ENCODE peak calls at places on chromosomes 12 and 14, in nine cellular contexts. T, F, U, S, A, P, G, I and O are unnamed samples.

GRCh38 chr12:77734489-77734888 is 96.2 kb upstream of the NAV3 start:
- DNase-seq in F (no peak), S (no peak), P (no peak), T (peak), U (no peak), I (no peak), A (peak), G (no peak), O (peak)

GRCh38 chr14:77883479-77884238 is 83.8 kb downstream of the ADCK1 start:
- DNase-seq in A (no peak), P (no peak), U (no peak), F (no peak), T (no peak), G (no peak), I (peak), S (no peak), O (no peak)

GRCh38 chr12:57576613-57577160 is 14.3 kb upstream of the PIP4K2C start:
- DNase-seq in T (no peak), G (no peak), A (no peak), S (no peak), I (no peak), U (no peak), P (no peak), F (no peak), O (peak)

GRCh38 chr12:98736352-98737326 is 91.5 kb downstream of the APAF1 start:
- DNase-seq in S (no peak), A (peak), I (no peak), U (peak), T (no peak), G (no peak), F (no peak), P (no peak), O (no peak)

GRCh38 chr14:98167253-98167652 is 1104.7 kb downstream of the BCL11B start:
- DNase-seq in U (no peak), G (no peak), P (no peak), F (no peak), T (no peak), A (no peak), I (no peak), S (no peak), O (no peak)

GRCh38 chr14:23360496-23360895 is 4.5 kb downstream of the EFS start:
- DNase-seq in T (no peak), G (no peak), S (no peak), I (no peak), P (peak), A (no peak), F (peak), U (peak), O (no peak)

GRCh38 chr14:75271514-75271913 is 7.1 kb upstream of the FOS start:
- DNase-seq in G (no peak), F (no peak), A (no peak), S (no peak), I (no peak), P (peak), U (no peak), T (no peak), O (no peak)

GRCh38 chr14:52313903-52314481 is at the start of gene PTGER2:
- DNase-seq in G (peak), T (peak), F (peak), A (peak), S (peak), I (peak), U (peak), P (peak), O (peak)

GRCh38 chr12:40992674-40993073 is 195.4 kb upstream of the PDZRN4 start:
- DNase-seq in A (no peak), P (no peak), F (no peak), I (no peak), U (no peak), T (no peak), S (no peak), G (no peak), O (no peak)

DNA sequence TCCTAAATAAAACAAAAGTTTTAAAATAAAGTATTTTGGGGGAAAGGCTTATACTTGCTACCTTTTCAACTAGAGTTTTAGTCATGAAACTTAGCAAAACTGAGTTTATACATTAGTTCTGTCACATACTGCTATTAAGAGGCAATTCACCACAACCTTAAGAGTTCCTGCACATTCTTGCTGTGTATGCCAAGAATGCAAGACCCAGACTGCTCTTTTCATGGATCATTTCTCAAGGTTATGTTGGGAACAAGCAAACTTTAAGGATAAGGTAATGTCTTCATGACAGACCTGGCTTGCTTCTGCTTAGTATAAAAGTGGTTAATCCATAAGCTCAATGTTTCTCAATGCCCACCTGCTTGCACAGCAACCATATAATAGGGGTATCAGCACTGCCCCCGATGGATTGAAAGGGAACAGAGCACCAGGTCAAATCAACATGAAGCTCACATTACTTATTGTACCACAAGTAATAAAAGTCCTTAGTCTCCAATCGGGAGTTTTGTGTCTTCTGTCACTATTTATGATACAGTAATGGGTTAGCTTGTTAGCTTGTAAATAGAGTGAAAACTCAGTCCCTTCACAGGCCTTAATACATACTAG is 67.6 kb downstream of the KIF21A start:
- DNase-seq in G (no peak), U (peak), F (peak), S (no peak), P (no peak), A (no peak), I (peak), T (no peak), O (peak)
- TF ChIP-seq CTCF in G (no peak), U (no peak), F (peak), S (no peak), P (no peak), A (no peak), I (peak), T (no peak), O (no peak)

GRCh38 chr14:36647827-36648753 is 13.6 kb upstream of the PAX9 start:
- DNase-seq in S (no peak), U (peak), A (peak), G (no peak), F (peak), P (no peak), I (peak), T (peak), O (peak)
- TF ChIP-seq CTCF in S (no peak), U (no peak), A (peak), G (no peak), F (peak), P (no peak), I (peak), T (peak), O (peak)

GRCh38 chr12:88947486-88948043 is 367.3 kb upstream of the KITLG start:
- DNase-seq in U (no peak), P (no peak), T (no peak), G (no peak), S (no peak), F (peak), A (no peak), I (no peak), O (no peak)

GRCh38 chr12:88944403-88944802 is 364.1 kb upstream of the KITLG start:
- DNase-seq in T (peak), G (no peak), F (no peak), A (peak), I (no peak), P (no peak), U (no peak), S (peak), O (peak)

GRCh38 chr12:88945041-88945732 is 364.9 kb upstream of the KITLG start:
- DNase-seq in I (no peak), A (peak), P (no peak), T (no peak), S (no peak), F (no peak), G (no peak), U (no peak), O (no peak)

GRCh38 chr12:88951177-88951576 is 370.9 kb upstream of the KITLG start:
- DNase-seq in I (no peak), T (no peak), U (no peak), P (no peak), G (no peak), F (no peak), A (no peak), S (no peak), O (no peak)

DNA sequence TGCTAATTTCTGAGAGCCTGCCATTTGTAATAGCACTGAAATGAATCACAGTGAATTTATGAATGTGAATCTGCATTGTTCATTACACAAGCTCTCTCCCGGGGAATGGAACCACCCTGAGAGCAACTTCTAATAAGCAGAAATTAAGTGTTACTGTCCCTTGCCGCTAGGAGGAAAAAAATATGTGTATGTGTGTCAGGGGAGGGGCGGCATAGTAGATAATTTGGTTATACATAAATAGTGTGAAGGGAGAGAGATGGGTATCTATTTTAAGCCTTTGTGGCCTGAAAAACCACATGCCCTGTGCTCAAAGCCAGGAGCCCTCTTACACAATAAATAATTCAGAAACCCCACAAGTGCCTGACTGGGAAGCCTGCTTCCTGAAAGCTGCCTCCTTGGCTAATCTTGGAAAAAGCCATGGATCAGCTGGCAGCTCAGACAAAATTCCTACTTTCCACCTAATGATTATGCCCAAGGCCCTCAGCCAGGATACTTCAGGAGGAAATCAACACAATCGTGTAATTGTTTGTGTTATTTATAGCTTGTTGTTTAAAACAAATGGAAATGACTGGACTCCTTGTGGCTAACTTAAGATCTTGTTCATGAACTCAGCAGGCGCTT is 366.2 kb upstream of the KITLG start:
- DNase-seq in I (peak), P (peak), T (peak), S (peak), G (no peak), F (no peak), A (peak), U (no peak), O (peak)
- TF ChIP-seq CTCF in I (no peak), P (no peak), T (peak), S (peak), G (no peak), F (no peak), A (peak), U (no peak), O (no peak)

GRCh38 chr12:75488553-75488952 is 8.0 kb downstream of the GLIPR1 start:
- DNase-seq in I (no peak), A (peak), T (peak), G (no peak), U (peak), S (peak), P (no peak), F (peak), O (peak)
- TF ChIP-seq CTCF in I (peak), A (peak), T (peak), G (no peak), U (no peak), S (peak), P (no peak), F (peak), O (peak)